ENCODE peak calls at places on chromosomes 13 and 19, in five cellular contexts. One of them, this sample, is unnamed.

GRCh38 chr13:112181336-112182051 is 114.5 kb downstream of the SOX1 start:
- DNase-seq in Peyer's patch: peak
- DNase-seq in lower leg skin: no peak
- DNase-seq in tibial nerve: no peak
- DNase-seq in GM12891: no peak
- DNase-seq in this sample: no peak

GRCh38 chr13:45219123-45219891 is 18.5 kb upstream of the KCTD4 start:
- DNase-seq in GM12891: no peak
- DNase-seq in Peyer's patch: no peak
- DNase-seq in lower leg skin: no peak
- DNase-seq in tibial nerve: no peak
- DNase-seq in this sample: no peak

GRCh38 chr13:40565282-40566148 is 100.9 kb downstream of the FOXO1 start:
- DNase-seq in Peyer's patch: no peak
- DNase-seq in lower leg skin: no peak
- DNase-seq in GM12891: no peak
- DNase-seq in tibial nerve: no peak
- DNase-seq in this sample: peak

GRCh38 chr19:30968210-30968609 is 381.0 kb downstream of the TSHZ3 start:
- DNase-seq in Peyer's patch: no peak
- DNase-seq in lower leg skin: no peak
- DNase-seq in tibial nerve: no peak
- DNase-seq in GM12891: no peak
- DNase-seq in this sample: no peak

GRCh38 chr13:53782400-53783030 is 753.9 kb downstream of the OLFM4 start:
- DNase-seq in tibial nerve: no peak
- DNase-seq in GM12891: peak
- DNase-seq in Peyer's patch: no peak
- DNase-seq in lower leg skin: no peak
- DNase-seq in this sample: peak

GRCh38 chr13:45370922-45371406 is 30.0 kb upstream of the TPT1 start:
- DNase-seq in lower leg skin: no peak
- DNase-seq in tibial nerve: peak
- DNase-seq in Peyer's patch: peak
- DNase-seq in GM12891: peak
- DNase-seq in this sample: peak

GRCh38 chr19:34173145-34173956 is 1.0 kb downstream of the LSM14A start:
- DNase-seq in Peyer's patch: peak
- DNase-seq in tibial nerve: peak
- DNase-seq in lower leg skin: peak
- DNase-seq in GM12891: no peak
- DNase-seq in this sample: peak

GRCh38 chr19:49643466-49643865 is 1.5 kb downstream of the SCAF1 start:
- DNase-seq in lower leg skin: no peak
- DNase-seq in tibial nerve: no peak
- DNase-seq in Peyer's patch: no peak
- DNase-seq in GM12891: peak
- DNase-seq in this sample: no peak

GRCh38 chr13:74555291-74556001 is 421.2 kb upstream of the KLF12 start:
- DNase-seq in Peyer's patch: no peak
- DNase-seq in tibial nerve: no peak
- DNase-seq in lower leg skin: no peak
- DNase-seq in GM12891: no peak
- DNase-seq in this sample: no peak

GRCh38 chr19:6717036-6717435 is 3.4 kb downstream of the C3 start:
- DNase-seq in GM12891: no peak
- DNase-seq in lower leg skin: no peak
- DNase-seq in tibial nerve: no peak
- DNase-seq in Peyer's patch: no peak
- DNase-seq in this sample: no peak

GRCh38 chr13:72205773-72206172 is 338.8 kb upstream of the DACH1 start:
- DNase-seq in lower leg skin: no peak
- DNase-seq in tibial nerve: no peak
- DNase-seq in GM12891: no peak
- DNase-seq in Peyer's patch: no peak
- DNase-seq in this sample: peak

DNA sequence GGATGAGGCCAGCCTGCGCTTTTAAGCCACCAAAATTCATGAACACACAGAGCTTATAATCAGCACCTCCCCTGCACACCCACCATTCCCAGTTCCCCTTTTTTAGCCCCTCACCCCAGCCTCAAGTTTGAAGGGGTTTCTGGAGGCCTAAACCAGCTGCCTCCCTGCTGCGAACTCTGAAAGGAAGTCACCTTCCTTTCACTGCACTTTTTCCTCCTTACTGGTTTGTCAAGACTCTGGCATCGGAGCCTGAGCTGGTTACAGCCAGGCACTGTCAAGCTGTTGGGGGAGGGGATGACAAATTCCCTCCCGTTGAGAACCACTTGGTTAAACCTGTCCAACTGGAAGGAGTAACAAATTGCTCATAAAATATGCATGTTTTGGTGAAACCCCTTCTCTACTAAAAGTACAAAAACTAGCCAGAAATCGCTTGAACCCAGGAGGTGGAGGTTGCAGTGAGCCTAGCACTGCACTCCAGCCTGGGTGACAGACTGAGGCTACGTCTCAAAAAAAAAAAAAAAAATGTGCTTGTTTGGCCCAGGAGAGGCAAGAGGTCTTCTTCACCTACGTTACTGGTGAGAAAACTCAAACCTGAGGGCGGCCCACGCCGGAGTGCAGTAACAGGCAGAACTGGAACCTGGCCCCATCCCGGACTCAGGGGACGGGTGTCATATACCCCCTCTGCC is 671 bp upstream of the ADAT3 start:
- DNase-seq in Peyer's patch: peak
- DNase-seq in tibial nerve: no peak
- DNase-seq in lower leg skin: peak
- DNase-seq in GM12891: no peak
- DNase-seq in this sample: no peak
- TF ChIP-seq POLR2A in Peyer's patch: no peak
- TF ChIP-seq POLR2A in tibial nerve: no peak
- TF ChIP-seq POLR2A in lower leg skin: no peak
- TF ChIP-seq POLR2A in GM12891: peak
- TF ChIP-seq POLR2A in this sample: no peak

DNA sequence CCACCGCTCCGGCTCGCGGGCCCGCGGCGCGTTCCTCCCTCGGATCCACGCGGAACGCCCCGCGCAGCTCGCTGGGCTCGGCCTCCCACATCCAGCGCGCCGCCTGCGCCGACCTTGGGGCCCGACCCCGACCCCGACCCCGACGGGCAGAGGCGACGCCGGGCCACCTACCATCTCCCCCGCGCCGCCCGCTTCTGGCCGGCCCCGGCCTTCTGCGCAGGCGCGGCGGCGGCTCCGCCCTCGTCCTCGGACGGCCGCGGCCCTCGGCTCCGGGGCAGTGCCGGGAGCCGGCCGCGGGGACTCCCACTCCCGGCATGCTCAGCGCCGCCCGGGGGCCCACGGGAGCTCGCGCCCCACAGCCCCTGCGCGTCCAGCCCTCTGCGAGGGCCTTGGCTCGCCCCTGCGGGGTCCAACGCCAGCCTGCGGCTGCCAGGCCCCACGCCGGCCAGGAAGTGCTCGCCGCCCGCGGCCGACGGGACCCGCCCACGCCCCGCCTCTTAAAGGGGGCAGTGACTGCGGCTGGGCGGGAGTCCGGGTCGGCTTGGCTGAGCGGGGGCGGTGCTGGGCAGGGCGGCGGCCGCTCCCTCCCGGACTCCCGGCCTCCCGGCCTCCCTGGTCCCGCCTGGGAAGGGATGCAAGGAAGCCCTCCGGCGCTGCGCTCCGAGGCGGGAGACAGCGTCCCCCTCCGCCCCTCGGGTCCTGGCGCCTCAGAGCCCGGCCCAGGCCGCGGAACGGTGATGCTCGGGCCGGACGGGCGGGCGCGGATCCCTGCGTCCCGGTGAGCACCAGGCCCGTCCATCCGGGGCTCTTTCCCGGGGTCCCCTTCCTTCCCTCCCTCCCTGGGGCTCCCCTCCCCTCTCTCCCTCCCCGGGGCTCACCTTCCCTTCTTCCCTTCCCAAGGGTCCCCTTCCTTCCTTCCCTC is at the start of gene DCUN1D2:
- DNase-seq in tibial nerve: peak
- DNase-seq in Peyer's patch: peak
- DNase-seq in lower leg skin: peak
- DNase-seq in GM12891: peak
- DNase-seq in this sample: peak
- TF ChIP-seq POLR2A in tibial nerve: peak
- TF ChIP-seq POLR2A in Peyer's patch: peak
- TF ChIP-seq POLR2A in lower leg skin: no peak
- TF ChIP-seq POLR2A in GM12891: peak
- TF ChIP-seq POLR2A in this sample: peak

GRCh38 chr19:38735257-38735686 is 9.0 kb downstream of the CAPN12 start:
- DNase-seq in Peyer's patch: peak
- DNase-seq in GM12891: no peak
- DNase-seq in lower leg skin: peak
- DNase-seq in tibial nerve: no peak
- DNase-seq in this sample: no peak

GRCh38 chr19:38734426-38735256 is 9.6 kb downstream of the CAPN12 start:
- DNase-seq in Peyer's patch: peak
- DNase-seq in GM12891: no peak
- DNase-seq in lower leg skin: peak
- DNase-seq in tibial nerve: no peak
- DNase-seq in this sample: peak

GRCh38 chr19:38737297-38737865 is 6.9 kb downstream of the CAPN12 start:
- DNase-seq in lower leg skin: no peak
- DNase-seq in tibial nerve: no peak
- DNase-seq in GM12891: no peak
- DNase-seq in Peyer's patch: peak
- DNase-seq in this sample: no peak

GRCh38 chr19:38736413-38737280 is 7.6 kb downstream of the CAPN12 start:
- DNase-seq in tibial nerve: no peak
- DNase-seq in lower leg skin: peak
- DNase-seq in GM12891: peak
- DNase-seq in Peyer's patch: peak
- DNase-seq in this sample: no peak

GRCh38 chr19:38736036-38736412 is 8.2 kb downstream of the CAPN12 start:
- DNase-seq in tibial nerve: no peak
- DNase-seq in GM12891: no peak
- DNase-seq in Peyer's patch: peak
- DNase-seq in lower leg skin: peak
- DNase-seq in this sample: no peak
- TF ChIP-seq POLR2A in tibial nerve: no peak
- TF ChIP-seq POLR2A in GM12891: no peak
- TF ChIP-seq POLR2A in Peyer's patch: no peak
- TF ChIP-seq POLR2A in lower leg skin: no peak
- TF ChIP-seq POLR2A in this sample: no peak

DNA sequence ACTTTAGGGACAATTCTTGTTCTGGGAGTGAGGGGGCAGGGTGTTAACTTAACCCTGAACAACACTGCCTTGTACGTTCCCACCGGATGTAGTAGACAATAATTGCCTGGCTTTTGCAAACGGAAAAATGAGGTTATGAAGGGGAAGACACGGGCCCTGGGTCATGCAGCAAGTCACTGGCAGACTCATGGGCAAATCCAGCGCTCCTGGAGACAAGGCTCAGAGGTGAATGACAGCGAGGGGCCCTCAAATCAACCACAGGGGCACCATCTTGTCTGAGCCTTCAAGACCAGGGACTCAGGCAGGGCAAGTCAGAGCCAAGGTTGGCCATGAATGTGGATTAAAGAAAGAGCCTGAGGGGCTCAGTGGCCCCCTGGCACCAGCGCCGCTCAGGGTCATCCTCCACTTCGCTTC is 2.8 kb downstream of the RASA3 start:
- DNase-seq in lower leg skin: no peak
- DNase-seq in tibial nerve: no peak
- DNase-seq in Peyer's patch: no peak
- DNase-seq in GM12891: no peak
- DNase-seq in this sample: no peak
- TF ChIP-seq POLR2A in lower leg skin: no peak
- TF ChIP-seq POLR2A in tibial nerve: no peak
- TF ChIP-seq POLR2A in Peyer's patch: no peak
- TF ChIP-seq POLR2A in GM12891: no peak
- TF ChIP-seq POLR2A in this sample: no peak

DNA sequence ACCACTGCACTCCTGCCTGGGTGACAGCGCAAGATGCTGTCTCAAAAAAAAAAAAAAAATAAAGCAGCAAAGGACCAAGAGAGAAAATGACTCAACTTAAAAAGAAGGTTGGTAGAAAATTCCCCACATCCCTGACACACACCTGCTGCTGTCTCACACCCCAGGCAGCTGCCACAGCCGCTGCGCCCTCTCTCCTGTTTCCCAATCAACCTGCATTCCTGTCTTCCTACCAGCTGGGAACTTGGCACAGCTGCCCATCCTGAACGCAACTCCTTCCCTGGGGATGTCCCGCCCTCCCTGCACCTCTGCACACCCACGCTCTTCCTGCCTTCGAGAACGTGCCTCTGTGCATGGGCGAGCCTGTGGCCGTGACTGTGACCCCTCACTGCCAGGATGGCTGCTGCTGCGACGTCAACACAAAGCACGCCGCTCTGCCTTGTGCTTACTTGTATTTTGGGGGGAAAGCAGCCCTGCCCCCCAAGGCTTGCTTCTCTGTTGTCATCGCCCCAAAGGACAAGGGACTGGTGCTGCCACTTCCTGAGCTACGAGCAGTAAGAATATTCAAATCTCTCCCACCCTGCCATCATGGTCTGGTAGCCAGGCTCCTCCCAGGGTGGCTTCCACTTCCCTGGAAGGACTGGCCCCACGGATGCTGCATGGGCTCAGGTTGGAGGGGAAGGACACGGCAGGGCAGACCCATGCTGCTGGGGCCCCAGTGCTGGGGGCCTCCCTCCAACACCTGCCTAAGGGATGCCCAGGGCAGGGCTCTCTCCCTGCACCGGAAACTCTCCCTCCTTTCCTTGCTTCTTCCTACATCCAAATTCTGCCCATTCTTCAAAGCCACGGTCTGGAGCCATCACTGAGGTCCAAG is 20.7 kb downstream of the SH3GL1 start:
- DNase-seq in lower leg skin: peak
- DNase-seq in tibial nerve: no peak
- DNase-seq in Peyer's patch: peak
- DNase-seq in GM12891: no peak
- DNase-seq in this sample: peak
- TF ChIP-seq POLR2A in lower leg skin: no peak
- TF ChIP-seq POLR2A in tibial nerve: no peak
- TF ChIP-seq POLR2A in Peyer's patch: no peak
- TF ChIP-seq POLR2A in GM12891: peak
- TF ChIP-seq POLR2A in this sample: no peak

GRCh38 chr13:94683426-94683825 is 28.9 kb downstream of the SOX21 start:
- DNase-seq in lower leg skin: no peak
- DNase-seq in GM12891: no peak
- DNase-seq in tibial nerve: no peak
- DNase-seq in Peyer's patch: no peak
- DNase-seq in this sample: no peak
- TF ChIP-seq POLR2A in lower leg skin: no peak
- TF ChIP-seq POLR2A in GM12891: no peak
- TF ChIP-seq POLR2A in tibial nerve: no peak
- TF ChIP-seq POLR2A in Peyer's patch: no peak
- TF ChIP-seq POLR2A in this sample: no peak